ENCODE peak calls at places on chromosomes 11 and 22, in five cellular contexts. I, P, R, Z and C are unnamed samples.

GRCh38 chr11:104772806-104773241 is 125.4 kb downstream of the CASP12 start:
- DNase-seq in I (peak), P (no peak), R (no peak), Z (no peak), C (no peak)

GRCh38 chr11:18761741-18762140 is 29.9 kb downstream of the PTPN5 start:
- DNase-seq in I (no peak), P (no peak), R (no peak), Z (no peak), C (no peak)

GRCh38 chr11:99020324-99021225 is at the start of gene CNTN5:
- DNase-seq in I (peak), P (no peak), R (no peak), Z (peak), C (peak)

GRCh38 chr11:36594316-36594989 is at the start of gene IFTAP:
- DNase-seq in I (peak), P (peak), R (peak), Z (peak), C (peak)

GRCh38 chr11:35919244-35919643 is 24.6 kb upstream of the LDLRAD3 start:
- DNase-seq in I (no peak), P (no peak), R (no peak), Z (no peak), C (no peak)

GRCh38 chr22:28978158-28978557 is 83.5 kb downstream of the C22orf31 start:
- DNase-seq in I (peak), P (no peak), R (no peak), Z (no peak), C (no peak)

GRCh38 chr22:39658367-39658766 is 87.8 kb downstream of the CACNA1I start:
- DNase-seq in I (peak), P (no peak), R (no peak), Z (no peak), C (peak)

GRCh38 chr22:29109853-29110252 is 37.0 kb downstream of the KREMEN1 start:
- DNase-seq in I (no peak), P (no peak), R (no peak), Z (no peak), C (no peak)

GRCh38 chr22:47115518-47115890 is 353.1 kb downstream of the TBC1D22A start:
- DNase-seq in I (no peak), P (peak), R (no peak), Z (no peak), C (no peak)

GRCh38 chr11:4480577-4481539 is 1.6 kb upstream of the OR52K1 start:
- DNase-seq in I (no peak), P (no peak), R (no peak), Z (no peak), C (no peak)

GRCh38 chr11:10692716-10693115 is 839 bp downstream of the IRAG1 start:
- DNase-seq in I (no peak), P (no peak), R (peak), Z (no peak), C (no peak)

GRCh38 chr11:80023416-80023815 is 582.6 kb upstream of the TENM4 start:
- DNase-seq in I (no peak), P (no peak), R (no peak), Z (no peak), C (no peak)

GRCh38 chr11:11407065-11407737 is 54.2 kb upstream of the CSNK2A3 start:
- DNase-seq in I (no peak), P (peak), R (no peak), Z (no peak), C (peak)

GRCh38 chr22:43014062-43014875 is 680 bp downstream of the PACSIN2 start:
- DNase-seq in I (no peak), P (peak), R (peak), Z (peak), C (peak)

GRCh38 chr11:133901316-133901715 is 55.5 kb downstream of the IGSF9B start:
- DNase-seq in I (no peak), P (peak), R (no peak), Z (no peak), C (no peak)

GRCh38 chr11:114132427-114132826 is 72.9 kb downstream of the ZBTB16 start:
- DNase-seq in I (no peak), P (no peak), R (no peak), Z (no peak), C (peak)

DNA sequence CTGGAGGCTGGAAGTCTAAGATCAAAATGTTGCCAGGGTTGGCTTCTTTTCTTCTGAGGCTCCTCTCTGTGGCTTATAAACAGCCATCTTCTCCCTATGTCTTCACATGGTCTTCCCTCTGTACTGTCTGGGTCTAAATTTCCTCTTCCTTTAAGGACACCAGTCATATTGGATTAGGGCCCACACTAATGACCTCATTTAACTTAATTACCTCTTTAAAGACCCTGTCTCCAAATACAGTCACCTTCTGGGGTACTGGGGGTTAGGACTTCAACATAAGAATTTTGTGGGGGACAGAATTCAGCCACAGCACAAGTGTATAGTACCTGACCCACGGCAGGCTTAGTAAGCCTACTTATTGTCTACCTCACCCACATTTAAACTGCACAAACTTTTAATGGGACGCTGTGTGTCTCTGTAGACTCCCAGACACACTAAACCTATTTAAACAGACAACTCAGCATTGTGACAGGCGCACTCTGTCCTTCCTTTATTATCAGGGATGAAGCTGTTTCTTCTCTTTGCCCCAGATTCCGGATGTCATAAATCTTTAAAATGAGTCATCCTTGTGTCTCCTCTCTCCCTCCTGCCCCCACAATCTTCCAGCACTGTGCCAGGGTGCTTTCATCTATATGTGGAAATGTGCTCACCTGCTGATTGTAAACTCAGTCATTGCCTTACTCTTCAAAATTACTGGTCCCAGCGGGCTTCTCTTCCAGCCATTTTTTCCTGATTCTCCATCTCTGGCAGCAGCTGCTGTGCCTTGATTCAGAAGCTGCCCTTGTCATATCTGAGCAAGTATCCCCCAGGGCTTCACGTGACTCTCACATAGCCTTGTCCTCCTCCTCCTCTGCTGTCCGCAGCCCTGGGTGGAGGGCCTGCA is 5.4 kb upstream of the MAPK8IP1 start:
- DNase-seq in I (no peak), P (no peak), R (no peak), Z (no peak), C (no peak)
- TF ChIP-seq EP300 in I (no peak), P (no peak), R (no peak), Z (no peak), C (no peak)

GRCh38 chr11:92552942-92553341 is 328.3 kb downstream of the FAT3 start:
- DNase-seq in I (no peak), P (no peak), R (no peak), Z (no peak), C (no peak)
- TF ChIP-seq CTCF in I (peak), P (no peak), R (no peak), Z (peak), C (no peak)

DNA sequence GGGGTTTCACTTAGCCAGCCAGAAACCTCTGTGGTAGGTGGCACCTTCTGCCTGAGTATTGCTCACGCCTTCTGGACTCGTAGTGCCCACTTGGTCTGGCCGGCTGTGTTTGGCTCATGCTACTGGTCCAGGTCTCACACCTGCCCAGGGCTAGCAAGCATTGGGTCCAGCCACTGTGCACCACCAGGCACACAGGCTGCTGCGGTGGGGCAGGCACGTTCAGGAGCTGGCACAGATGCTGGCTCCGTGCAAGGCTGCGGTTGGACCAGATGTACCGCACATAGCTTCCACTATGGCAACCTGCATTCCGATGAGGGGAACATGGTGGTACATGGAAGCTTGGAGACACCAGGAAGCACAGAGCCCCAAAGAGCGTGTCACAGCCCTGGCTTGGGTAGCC is 34.8 kb upstream of the EXPH5 start:
- DNase-seq in I (no peak), P (no peak), R (no peak), Z (no peak), C (no peak)
- TF ChIP-seq EP300 in I (no peak), P (no peak), R (no peak), Z (no peak), C (no peak)

GRCh38 chr11:116317212-116317611 is 455.6 kb downstream of the BUD13 start:
- DNase-seq in I (no peak), P (no peak), R (no peak), Z (no peak), C (no peak)
- TF ChIP-seq CTCF in I (no peak), P (no peak), R (no peak), Z (no peak), C (no peak)

GRCh38 chr11:128260398-128260797 is 327.0 kb downstream of the ETS1 start:
- DNase-seq in I (no peak), P (no peak), R (no peak), Z (no peak), C (no peak)
- TF ChIP-seq EP300 in I (no peak), P (no peak), R (no peak), Z (no peak), C (no peak)

GRCh38 chr22:20967697-20968201 is 694 bp downstream of the AIFM3 start:
- DNase-seq in I (no peak), P (no peak), R (no peak), Z (peak), C (no peak)
- TF ChIP-seq CTCF in I (no peak), P (no peak), R (no peak), Z (no peak), C (no peak)

DNA sequence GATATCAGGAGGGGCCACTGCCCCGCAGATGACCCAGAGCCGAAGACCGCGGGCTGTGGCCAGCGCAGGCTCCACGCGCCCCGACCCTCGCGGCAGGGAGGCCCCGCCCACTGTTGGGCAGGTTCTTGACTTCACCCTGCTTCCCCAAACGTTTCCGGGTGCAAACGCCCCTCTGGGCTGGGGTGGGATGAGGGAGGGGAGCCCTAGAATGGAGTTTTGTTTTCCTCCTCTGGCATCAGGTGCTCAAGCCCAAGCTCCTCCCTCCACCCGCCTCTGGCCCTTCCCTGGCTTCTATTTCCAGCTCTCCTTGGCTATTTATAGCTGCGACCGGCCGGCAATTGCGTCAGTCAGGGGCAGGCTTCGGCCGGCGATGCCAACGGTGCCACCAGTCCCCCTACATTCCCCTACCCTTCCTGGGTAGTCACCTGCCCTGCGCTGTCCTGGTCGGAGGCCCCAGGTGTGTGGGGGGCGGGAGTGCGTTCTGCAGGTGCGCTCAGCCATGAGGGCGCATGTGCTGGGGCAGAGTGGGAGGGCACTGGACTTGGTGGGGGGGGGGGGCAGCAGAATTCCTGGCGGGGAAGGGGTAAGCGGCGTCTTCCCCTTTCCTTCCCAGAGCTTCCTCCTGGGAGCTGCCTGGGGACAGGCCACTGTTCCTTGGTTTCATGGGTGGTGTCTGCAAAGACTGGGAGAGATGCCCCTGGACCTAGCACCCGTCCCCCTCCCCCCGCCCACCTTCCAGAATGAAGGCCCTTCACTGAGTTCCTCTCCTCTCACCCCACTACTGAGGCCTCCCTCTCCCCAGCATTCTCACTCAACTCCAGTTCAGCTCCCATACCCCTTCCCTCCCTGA is 23.6 kb downstream of the DUSP8 start:
- DNase-seq in I (peak), P (peak), R (peak), Z (peak), C (peak)
- TF ChIP-seq EP300 in I (no peak), P (no peak), R (no peak), Z (no peak), C (peak)